ENCODE peak calls at places on chromosomes 1 and 21, in five cellular contexts. Y is mesenchymal stem cell, W is IMR-90, I is H9, A is mesendoderm. C is an unnamed sample.
A peak's percentile ranks its signal among the peaks of the same experiment; 100 is the strongest.

GRCh38 chr1:5742801-5743200 is 249.4 kb downstream of the NPHP4 start:
- DNase-seq in Y (no peak), A (no peak), I (no peak), W (no peak), C (no peak)

GRCh38 chr1:232222614-232223013 is 407.3 kb downstream of the SIPA1L2 start:
- DNase-seq in I (no peak), W (no peak), A (no peak), Y (no peak), C (no peak)

GRCh38 chr1:53899206-53899628 is 5.2 kb downstream of the DIO1 start:
- DNase-seq in Y (peak; percentile 26), I (no peak), A (no peak), W (peak; percentile 69), C (no peak)

GRCh38 chr1:226643701-226644540 is 95.2 kb downstream of the ITPKB start:
- DNase-seq in Y (no peak), A (no peak), I (no peak), W (no peak), C (no peak)

GRCh38 chr1:213269829-213270228 is 218.8 kb downstream of the RPS6KC1 start:
- DNase-seq in Y (no peak), I (no peak), W (no peak), A (no peak), C (no peak)

GRCh38 chr21:27582246-27582945 is 615.5 kb upstream of the ADAMTS5 start:
- DNase-seq in Y (no peak), I (no peak), A (no peak), W (peak; percentile 29), C (no peak)

GRCh38 chr1:156371553-156372264 is 2.7 kb downstream of the RHBG start:
- DNase-seq in A (no peak), W (peak; percentile 58), I (no peak), Y (peak; percentile 62), C (no peak)

GRCh38 chr1:152752225-152752624 is 5.6 kb upstream of the KPRP start:
- DNase-seq in A (no peak), Y (no peak), I (no peak), W (peak; percentile 70), C (no peak)

GRCh38 chr1:9942399-9942938 is 722 bp downstream of the LZIC start:
- DNase-seq in A (peak; percentile 66), Y (peak; percentile 80), W (peak; percentile 72), I (peak; percentile 29), C (no peak)

GRCh38 chr1:201535046-201535777 is 3.7 kb upstream of the NAV1 start:
- DNase-seq in W (peak; percentile 68), Y (peak; percentile 84), A (no peak), I (no peak), C (no peak)

GRCh38 chr1:35433714-35434113 is 123.5 kb downstream of the KIAA0319L start:
- DNase-seq in Y (no peak), I (no peak), A (no peak), W (no peak), C (no peak)

GRCh38 chr1:8754993-8755392 is 62.4 kb downstream of the RERE start:
- DNase-seq in I (no peak), Y (no peak), A (no peak), W (no peak), C (no peak)
- H3K23ac ChIP-seq in I (no peak overlapping the region), Y (no peak overlapping the region), A (no peak overlapping the region), W (no peak overlapping the region), C (no peak overlapping the region)

GRCh38 chr1:209432443-209432825 is 151.1 kb upstream of the CAMK1G start:
- DNase-seq in W (no peak), I (no peak), Y (no peak), A (no peak), C (no peak)

GRCh38 chr1:209433649-209434031 is 149.9 kb upstream of the CAMK1G start:
- DNase-seq in I (no peak), W (no peak), Y (no peak), A (no peak), C (no peak)

GRCh38 chr1:209435654-209436566 is 147.6 kb upstream of the CAMK1G start:
- DNase-seq in W (peak; percentile 77), Y (peak; percentile 72), A (peak; percentile 96), I (peak; percentile 94), C (peak; percentile 74)

GRCh38 chr1:209434631-209435217 is 148.8 kb upstream of the CAMK1G start:
- DNase-seq in A (no peak), Y (no peak), W (no peak), I (no peak), C (no peak)

GRCh38 chr1:209434066-209434465 is 149.4 kb upstream of the CAMK1G start:
- DNase-seq in Y (no peak), W (no peak), I (no peak), A (peak; percentile 37), C (no peak)
- H3K23ac ChIP-seq in Y (peak overlapping the region; percentile 64), W (no peak overlapping the region), I (no peak overlapping the region), A (peak overlapping the region; percentile 85), C (no peak overlapping the region)

GRCh38 chr1:76948846-76949245 is 81.6 kb downstream of the ST6GALNAC5 start:
- DNase-seq in I (no peak), W (no peak), A (no peak), Y (no peak), C (no peak)
- H3K23ac ChIP-seq in I (no peak overlapping the region), W (no peak overlapping the region), A (no peak overlapping the region), Y (no peak overlapping the region), C (no peak overlapping the region)

GRCh38 chr1:70567167-70567566 is 156.1 kb downstream of the CTH start:
- DNase-seq in I (no peak), A (no peak), Y (no peak), W (no peak), C (no peak)
- H3K23ac ChIP-seq in I (no peak overlapping the region), A (no peak overlapping the region), Y (no peak overlapping the region), W (no peak overlapping the region), C (no peak overlapping the region)

GRCh38 chr1:179025125-179025974 is at the start of gene FAM20B:
- DNase-seq in I (peak; percentile 96), W (peak; percentile 88), Y (peak; percentile 93), A (peak; percentile 96), C (peak; percentile 89)

GRCh38 chr1:179023946-179024345 is 1.7 kb upstream of the FAM20B start:
- DNase-seq in I (no peak), A (no peak), Y (no peak), W (no peak), C (no peak)

GRCh38 chr1:179025975-179026812 is 500 bp downstream of the FAM20B start:
- DNase-seq in A (peak; percentile 80), Y (peak; percentile 50), I (peak; percentile 78), W (no peak), C (peak; percentile 76)

GRCh38 chr1:179017383-179018326 is 8.0 kb upstream of the FAM20B start:
- DNase-seq in W (no peak), Y (peak; percentile 56), A (no peak), I (no peak), C (no peak)

GRCh38 chr1:179021873-179022272 is 3.8 kb upstream of the FAM20B start:
- DNase-seq in W (peak; percentile 51), Y (no peak), I (no peak), A (no peak), C (no peak)
- H3K23ac ChIP-seq in W (no peak overlapping the region), Y (no peak overlapping the region), I (no peak overlapping the region), A (no peak overlapping the region), C (no peak overlapping the region)

C was measured in neuronal stem cell.